ENCODE peak calls at places on chromosomes 2 and 18, in six cellular contexts. B is spleen, T is posterior vena cava, M is colonic mucosa, P is HT-29, D is Daoy. K is an unnamed sample.

GRCh38 chr2:240586198-240586918 is at the start of gene CAPN10:
- DNase-seq in B (peak), T (peak), M (peak), P (peak), D (peak), K (peak)

GRCh38 chr18:13286456-13287125 is 68.0 kb downstream of the LDLRAD4 start:
- DNase-seq in B (no peak), T (peak), M (no peak), P (no peak), D (no peak), K (no peak)

GRCh38 chr18:78073275-78073674 is 823.6 kb downstream of the GALR1 start:
- DNase-seq in B (no peak), T (no peak), M (no peak), P (no peak), D (no peak), K (no peak)

GRCh38 chr2:166074430-166074829 is 53.4 kb downstream of the SCN1A start:
- DNase-seq in B (no peak), T (no peak), M (no peak), P (no peak), D (no peak), K (no peak)

GRCh38 chr2:65278450-65279030 is 50.9 kb downstream of the ACTR2 start:
- DNase-seq in B (no peak), T (no peak), M (no peak), P (no peak), D (peak), K (peak)

GRCh38 chr2:102668171-102668570 is 48.8 kb downstream of the SLC9A2 start:
- DNase-seq in B (no peak), T (no peak), M (peak), P (no peak), D (no peak), K (no peak)

GRCh38 chr2:207640661-207641060 is 15.5 kb upstream of the METTL21A start:
- DNase-seq in B (no peak), T (no peak), M (no peak), P (no peak), D (no peak), K (no peak)

GRCh38 chr2:202034249-202035088 is 814 bp downstream of the FZD7 start:
- DNase-seq in B (peak), T (no peak), M (peak), P (peak), D (peak), K (no peak)

GRCh38 chr2:236241181-236242056 is 22.8 kb downstream of the ASB18 start:
- DNase-seq in B (no peak), T (no peak), M (no peak), P (no peak), D (no peak), K (no peak)

GRCh38 chr2:75221872-75222271 is 22.6 kb upstream of the TACR1 start:
- DNase-seq in B (no peak), T (no peak), M (no peak), P (no peak), D (peak), K (no peak)

GRCh38 chr2:26770986-26771586 is 7.0 kb downstream of the SLC35F6 start:
- DNase-seq in B (no peak), T (peak), M (peak), P (peak), D (peak), K (peak)

GRCh38 chr2:240440704-240441320 is 5.3 kb downstream of the GPC1 start:
- DNase-seq in B (peak), T (no peak), M (no peak), P (no peak), D (no peak), K (no peak)

GRCh38 chr18:6194640-6195039 is 220.1 kb downstream of the L3MBTL4 start:
- DNase-seq in B (no peak), T (no peak), M (no peak), P (no peak), D (no peak), K (no peak)

GRCh38 chr18:1906421-1906820 is 664.9 kb downstream of the METTL4 start:
- DNase-seq in B (no peak), T (no peak), M (no peak), P (no peak), D (no peak), K (no peak)

GRCh38 chr2:102301867-102302362 is 9.4 kb upstream of the IL1RL1 start:
- DNase-seq in B (no peak), T (no peak), M (peak), P (peak), D (peak), K (no peak)

GRCh38 chr2:106983305-106983704 is 97.3 kb upstream of the ST6GAL2 start:
- DNase-seq in B (no peak), T (no peak), M (no peak), P (no peak), D (no peak), K (no peak)

GRCh38 chr2:59000796-59001195 is 759.7 kb upstream of the FANCL start:
- DNase-seq in B (no peak), T (no peak), M (no peak), P (no peak), D (peak), K (no peak)

GRCh38 chr2:215764441-215765048 is 248.8 kb downstream of the MREG start:
- DNase-seq in B (no peak), T (no peak), M (no peak), P (no peak), D (peak), K (no peak)

GRCh38 chr2:214575030-214575949 is 164.4 kb downstream of the VWC2L start:
- DNase-seq in B (no peak), T (no peak), M (no peak), P (no peak), D (no peak), K (no peak)

GRCh38 chr18:36375118-36375517 is 77.6 kb downstream of the FHOD3 start:
- DNase-seq in B (no peak), T (no peak), M (no peak), P (no peak), D (no peak), K (no peak)

GRCh38 chr2:82254728-82255127 is 1950.2 kb upstream of the LRRTM1 start:
- DNase-seq in B (no peak), T (no peak), M (no peak), P (no peak), D (no peak), K (no peak)

GRCh38 chr2:58042486-58042970 is 4.1 kb upstream of the VRK2 start:
- DNase-seq in B (no peak), T (no peak), M (peak), P (peak), D (peak), K (no peak)

GRCh38 chr2:203437516-203437915 is 97.6 kb downstream of the RAPH1 start:
- DNase-seq in B (no peak), T (no peak), M (no peak), P (no peak), D (no peak), K (no peak)

GRCh38 chr2:120314656-120315366 is 31.1 kb upstream of the INHBB start:
- DNase-seq in B (peak), T (peak), M (no peak), P (no peak), D (no peak), K (no peak)

GRCh38 chr18:37611623-37612279 is 46.2 kb upstream of the CELF4 start:
- DNase-seq in B (no peak), T (no peak), M (no peak), P (no peak), D (no peak), K (no peak)

GRCh38 chr2:82182270-82182669 is 1877.7 kb upstream of the LRRTM1 start:
- DNase-seq in B (no peak), T (no peak), M (no peak), P (no peak), D (no peak), K (no peak)

GRCh38 chr2:70362661-70363060 is 60.8 kb upstream of the FAM136A start:
- DNase-seq in B (no peak), T (no peak), M (no peak), P (peak), D (no peak), K (no peak)

GRCh38 chr2:168310580-168310979 is 63.2 kb upstream of the STK39 start:
- DNase-seq in B (no peak), T (no peak), M (no peak), P (no peak), D (no peak), K (no peak)